ENCODE peak calls at places on chromosomes 13 and 19, in six cellular contexts. F, N, L, S, T and Y are unnamed samples.

GRCh38 chr13:103815619-103816018 is 749.4 kb upstream of the SLC10A2 start:
- DNase-seq in F (no peak), N (no peak), L (no peak), S (peak), T (no peak), Y (no peak)

GRCh38 chr13:31012285-31013024 is 80.0 kb downstream of the TEX26 start:
- DNase-seq in F (no peak), N (no peak), L (peak), S (peak), T (no peak), Y (peak)

GRCh38 chr19:47786566-47786965 is 8.1 kb downstream of the SELENOW start:
- DNase-seq in F (no peak), N (no peak), L (no peak), S (no peak), T (no peak), Y (no peak)

GRCh38 chr13:97502192-97502591 is 68.2 kb downstream of the RAP2A start:
- DNase-seq in F (no peak), N (no peak), L (no peak), S (no peak), T (no peak), Y (no peak)

GRCh38 chr13:101487046-101487830 is 34.8 kb downstream of the ITGBL1 start:
- DNase-seq in F (no peak), N (no peak), L (no peak), S (no peak), T (no peak), Y (no peak)

GRCh38 chr13:99297330-99297729 is 9.9 kb downstream of the GPR183 start:
- DNase-seq in F (no peak), N (no peak), L (no peak), S (no peak), T (no peak), Y (no peak)

GRCh38 chr13:40215311-40215710 is 451.1 kb downstream of the FOXO1 start:
- DNase-seq in F (no peak), N (no peak), L (no peak), S (no peak), T (no peak), Y (no peak)

GRCh38 chr13:106145997-106146864 is 389.2 kb downstream of the EFNB2 start:
- DNase-seq in F (no peak), N (no peak), L (peak), S (no peak), T (peak), Y (no peak)

GRCh38 chr13:114004416-114005205 is 30.7 kb upstream of the C13orf46 start:
- DNase-seq in F (no peak), N (no peak), L (no peak), S (no peak), T (peak), Y (no peak)

GRCh38 chr13:93745884-93746283 is 519.3 kb downstream of the GPC6 start:
- DNase-seq in F (no peak), N (no peak), L (no peak), S (no peak), T (no peak), Y (no peak)

GRCh38 chr13:77599351-77599750 is 63.8 kb downstream of the SCEL start:
- DNase-seq in F (no peak), N (no peak), L (no peak), S (no peak), T (no peak), Y (no peak)

GRCh38 chr13:51938454-51938853 is 72.8 kb downstream of the ATP7B start:
- DNase-seq in F (no peak), N (no peak), L (no peak), S (no peak), T (no peak), Y (no peak)

GRCh38 chr19:35055715-35056179 is 14.2 kb downstream of the HPN start:
- DNase-seq in F (no peak), N (peak), L (no peak), S (peak), T (no peak), Y (no peak)

GRCh38 chr13:83085186-83085900 is 796.9 kb downstream of the SLITRK1 start:
- DNase-seq in F (no peak), N (no peak), L (no peak), S (peak), T (no peak), Y (peak)

GRCh38 chr13:99371956-99372355 is 64.8 kb upstream of the GPR183 start:
- DNase-seq in F (no peak), N (no peak), L (no peak), S (no peak), T (no peak), Y (no peak)

GRCh38 chr13:39530996-39531395 is 72.0 kb downstream of the LHFPL6 start:
- DNase-seq in F (no peak), N (no peak), L (no peak), S (no peak), T (no peak), Y (no peak)

GRCh38 chr19:44792286-44792685 is 14.6 kb downstream of the CBLC start:
- DNase-seq in F (no peak), N (no peak), L (no peak), S (no peak), T (no peak), Y (no peak)

GRCh38 chr13:113425931-113426590 is 27.2 kb downstream of the ADPRHL1 start:
- DNase-seq in F (no peak), N (no peak), L (no peak), S (peak), T (no peak), Y (no peak)

GRCh38 chr13:50576156-50576555 is 267.3 kb downstream of the DLEU7 start:
- DNase-seq in F (no peak), N (no peak), L (no peak), S (no peak), T (peak), Y (no peak)

GRCh38 chr13:60167121-60167520 is 3.4 kb upstream of the DIAPH3 start:
- DNase-seq in F (no peak), N (no peak), L (no peak), S (no peak), T (no peak), Y (no peak)

GRCh38 chr13:34459856-34460255 is 482.2 kb upstream of the NBEA start:
- DNase-seq in F (no peak), N (no peak), L (no peak), S (no peak), T (no peak), Y (no peak)

GRCh38 chr13:93147293-93147645 is 79.3 kb upstream of the GPC6 start:
- DNase-seq in F (no peak), N (no peak), L (no peak), S (no peak), T (no peak), Y (no peak)

GRCh38 chr19:45781282-45782161 is 768 bp downstream of the DMPK start:
- DNase-seq in F (no peak), N (peak), L (no peak), S (peak), T (no peak), Y (no peak)

GRCh38 chr13:44218501-44219240 is 155.0 kb upstream of the SERP2 start:
- DNase-seq in F (no peak), N (no peak), L (no peak), S (peak), T (peak), Y (no peak)

GRCh38 chr19:14003279-14004051 is 2.7 kb downstream of the RFX1 start:
- DNase-seq in F (no peak), N (peak), L (no peak), S (no peak), T (no peak), Y (no peak)

GRCh38 chr13:49298903-49299605 is 51.3 kb downstream of the CDADC1 start:
- DNase-seq in F (no peak), N (no peak), L (no peak), S (no peak), T (no peak), Y (no peak)

GRCh38 chr13:27962982-27963381 is 6.1 kb downstream of the CDX2 start:
- DNase-seq in F (no peak), N (no peak), L (no peak), S (no peak), T (peak), Y (no peak)

GRCh38 chr13:66915596-66916185 is 314.4 kb downstream of the PCDH9 start:
- DNase-seq in F (no peak), N (no peak), L (no peak), S (peak), T (no peak), Y (peak)

GRCh38 chr19:18300930-18301717 is 19.7 kb upstream of the JUND start:
- DNase-seq in F (no peak), N (no peak), L (peak), S (peak), T (peak), Y (peak)

GRCh38 chr13:93625536-93625935 is 398.9 kb downstream of the GPC6 start:
- DNase-seq in F (no peak), N (no peak), L (no peak), S (no peak), T (no peak), Y (no peak)

GRCh38 chr19:47002106-47002766 is 17.4 kb upstream of the NPAS1 start:
- DNase-seq in F (no peak), N (no peak), L (no peak), S (no peak), T (peak), Y (no peak)

GRCh38 chr13:20017365-20017711 is 58.8 kb downstream of the ZMYM2 start:
- DNase-seq in F (no peak), N (no peak), L (no peak), S (no peak), T (no peak), Y (no peak)

GRCh38 chr13:24161010-24161775 is 673 bp downstream of the SPATA13 start:
- DNase-seq in F (no peak), N (peak), L (peak), S (peak), T (peak), Y (no peak)

GRCh38 chr13:49649244-49649962 is 21.1 kb downstream of the ARL11 start:
- DNase-seq in F (no peak), N (no peak), L (peak), S (peak), T (no peak), Y (peak)

GRCh38 chr19:10238172-10238783 is 7.1 kb upstream of the S1PR2 start:
- DNase-seq in F (no peak), N (no peak), L (no peak), S (no peak), T (peak), Y (peak)

GRCh38 chr19:3229346-3229743 is 4.9 kb downstream of the CELF5 start:
- DNase-seq in F (no peak), N (no peak), L (no peak), S (no peak), T (no peak), Y (no peak)

GRCh38 chr13:40776681-40777165 is 5.7 kb upstream of the MRPS31 start:
- DNase-seq in F (no peak), N (no peak), L (no peak), S (peak), T (no peak), Y (peak)

GRCh38 chr13:113061271-113061625 is 44.3 kb upstream of the F7 start:
- DNase-seq in F (no peak), N (no peak), L (no peak), S (no peak), T (no peak), Y (no peak)

GRCh38 chr19:40419066-40419612 is 6.0 kb upstream of the PRX start:
- DNase-seq in F (no peak), N (no peak), L (no peak), S (no peak), T (no peak), Y (no peak)

DNA sequence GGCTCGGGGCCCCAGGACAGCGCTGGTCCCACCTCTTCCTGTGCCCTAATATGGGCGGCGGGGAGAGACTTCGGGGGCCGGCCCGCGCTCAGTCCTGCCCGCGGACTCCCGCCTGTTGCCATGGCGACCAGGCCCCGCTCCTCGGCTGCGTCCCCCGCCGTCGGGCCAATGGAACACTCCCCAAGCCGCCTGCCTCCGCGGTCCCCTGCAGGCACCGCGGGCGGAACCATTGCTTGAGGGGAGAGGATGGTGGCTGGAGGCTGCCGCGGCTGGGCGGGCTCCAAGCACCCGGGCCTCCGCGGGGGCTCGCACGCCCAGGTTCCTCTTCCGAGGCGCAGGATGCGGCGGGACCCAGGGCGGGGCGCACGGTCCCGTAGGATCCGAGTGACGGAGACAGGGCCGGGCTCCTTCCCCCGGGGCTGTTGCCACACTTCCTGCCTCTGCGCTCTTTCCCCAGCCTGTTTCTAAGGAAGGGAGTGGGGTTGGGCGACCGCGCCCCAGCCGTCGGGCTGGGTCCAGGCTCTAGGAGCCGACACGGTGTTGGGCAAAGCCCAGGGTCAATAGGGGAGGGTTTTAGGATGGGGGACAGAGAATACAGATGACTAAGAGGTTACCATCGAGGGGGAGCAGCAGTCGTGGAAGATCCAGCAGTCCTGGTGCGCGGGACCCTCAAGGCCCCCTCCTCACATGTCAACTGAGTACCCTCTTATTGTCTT is 1.2 kb upstream of the JUNB start:
- DNase-seq in F (peak), N (peak), L (peak), S (peak), T (peak), Y (peak)
- TF ChIP-seq CTCF in F (no peak), N (no peak), L (no peak), S (no peak), T (no peak), Y (no peak)

DNA sequence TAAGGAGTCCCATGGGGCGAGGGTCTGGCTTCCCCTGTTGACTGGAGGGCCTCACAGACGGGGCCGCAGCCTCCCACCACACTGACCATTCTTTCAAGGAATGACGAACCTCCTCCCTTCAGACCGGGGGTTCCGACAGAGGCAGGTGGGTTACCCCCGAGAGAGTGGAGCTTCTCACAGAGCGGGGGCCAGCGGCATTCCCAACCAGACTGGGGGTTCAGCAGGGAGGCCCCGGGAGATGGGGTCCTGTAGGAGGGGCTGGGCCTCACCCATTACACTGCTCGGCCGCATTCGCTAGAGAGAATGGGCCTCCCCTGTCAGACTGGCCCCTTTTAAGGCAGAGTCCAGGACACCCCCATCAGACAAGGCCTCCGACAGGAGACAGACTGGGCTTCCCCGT is 15.6 kb upstream of the C2CD4C start:
- DNase-seq in F (no peak), N (no peak), L (no peak), S (no peak), T (no peak), Y (no peak)
- TF ChIP-seq CTCF in F (no peak), N (no peak), L (no peak), S (no peak), T (no peak), Y (no peak)

DNA sequence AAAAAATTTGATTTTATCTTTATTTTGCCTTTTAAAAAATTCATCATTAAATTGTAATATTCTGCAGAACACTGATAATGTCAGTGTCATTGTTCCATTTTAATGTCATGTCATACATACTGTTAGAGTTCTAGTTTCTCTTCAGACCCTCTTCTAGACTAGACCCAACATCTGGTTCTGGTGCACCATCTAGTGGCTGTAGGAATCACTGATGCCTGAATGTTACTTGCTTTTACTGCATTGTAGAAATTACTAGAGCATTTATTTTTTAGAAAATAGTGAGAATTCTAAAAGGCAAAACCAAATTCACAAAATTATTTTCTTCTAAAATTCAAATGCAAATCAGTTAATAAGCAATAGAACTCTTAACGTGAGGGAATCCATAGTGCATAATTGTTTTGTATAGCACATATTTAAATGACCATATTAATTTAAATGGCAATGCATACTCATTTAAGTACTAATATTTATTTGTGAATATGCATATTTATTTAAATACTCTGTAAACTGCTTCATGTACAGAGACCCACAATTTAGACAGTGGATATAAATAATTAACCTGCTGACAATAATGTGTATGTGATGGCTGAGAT is 425.7 kb downstream of the KLF12 start:
- DNase-seq in F (peak), N (no peak), L (peak), S (peak), T (no peak), Y (peak)
- TF ChIP-seq CTCF in F (peak), N (peak), L (peak), S (peak), T (peak), Y (peak)

GRCh38 chr19:5561559-5561958 is 6.2 kb downstream of the TINCR start:
- DNase-seq in F (no peak), N (no peak), L (no peak), S (no peak), T (no peak), Y (no peak)
- TF ChIP-seq CTCF in F (peak), N (peak), L (peak), S (peak), T (no peak), Y (peak)

GRCh38 chr19:39408392-39409206 is 2.0 kb downstream of the ZFP36 start:
- DNase-seq in F (no peak), N (peak), L (no peak), S (peak), T (peak), Y (peak)
- TF ChIP-seq CTCF in F (no peak), N (no peak), L (no peak), S (no peak), T (no peak), Y (no peak)

GRCh38 chr19:17220207-17220758 is 5.1 kb downstream of the USE1 start:
- DNase-seq in F (no peak), N (no peak), L (no peak), S (peak), T (peak), Y (no peak)
- TF ChIP-seq CTCF in F (no peak), N (no peak), L (no peak), S (no peak), T (no peak), Y (no peak)

GRCh38 chr13:32023698-32024097 is 7.9 kb upstream of the FRY start:
- DNase-seq in F (no peak), N (no peak), L (no peak), S (peak), T (no peak), Y (no peak)
- TF ChIP-seq CTCF in F (no peak), N (no peak), L (peak), S (no peak), T (no peak), Y (peak)

DNA sequence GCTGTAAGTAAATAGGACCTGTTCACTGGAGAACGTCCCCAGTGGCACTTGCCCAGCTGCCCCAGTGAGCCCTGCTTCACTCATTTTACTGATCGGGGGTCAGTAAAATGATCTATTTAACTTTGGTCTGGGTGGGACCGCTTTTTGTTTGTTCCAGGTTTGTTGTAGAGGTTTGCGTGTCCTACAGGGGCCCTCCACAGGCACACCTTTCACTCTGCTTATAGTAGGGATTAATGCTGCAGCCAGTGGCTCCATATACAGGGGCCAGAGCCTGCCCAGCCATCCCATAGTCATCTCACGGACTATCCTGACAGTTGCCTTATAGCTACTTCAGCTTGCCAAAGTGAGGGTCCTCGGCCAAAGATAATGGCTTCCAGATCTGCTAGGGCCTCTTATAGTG is 104.1 kb downstream of the DNAJC3 start:
- DNase-seq in F (no peak), N (no peak), L (no peak), S (no peak), T (no peak), Y (no peak)
- TF ChIP-seq CTCF in F (no peak), N (no peak), L (no peak), S (no peak), T (no peak), Y (no peak)